ENCODE peak calls at places on chromosome 5, in eight cellular contexts. D is neuronal stem cell, N is GM12878, P is GM23338, U is H9, H is neural progenitor cell, Q is astrocyte, W is OCI-LY7. Y is an unnamed sample.

GRCh38 chr5:135398855-135399837 is at the start of gene MACROH2A1:
- DNase-seq in U (peak), H (peak), P (peak), D (peak), N (no peak), Q (peak), W (peak), Y (peak)

GRCh38 chr5:173670791-173671120 is 54.3 kb upstream of the BOD1 start:
- DNase-seq in Q (no peak), N (no peak), D (no peak), H (no peak), W (no peak), U (peak), P (no peak), Y (no peak)

GRCh38 chr5:52504584-52505240 is 283.0 kb upstream of the ITGA1 start:
- DNase-seq in P (no peak), W (no peak), Q (no peak), D (no peak), U (no peak), H (no peak), N (no peak), Y (no peak)

GRCh38 chr5:146025108-146025507 is 80.3 kb downstream of the PLAC8L1 start:
- DNase-seq in D (no peak), N (no peak), Q (no peak), U (no peak), P (no peak), W (no peak), H (no peak), Y (no peak)

GRCh38 chr5:17910318-17910717 is 276.1 kb downstream of the TAF11L14 start:
- DNase-seq in H (no peak), P (peak), D (no peak), Q (peak), W (no peak), U (no peak), N (no peak), Y (no peak)

GRCh38 chr5:143733635-143734341 is 78.2 kb upstream of the HMHB1 start:
- DNase-seq in D (no peak), U (peak), N (no peak), P (peak), H (no peak), Q (peak), W (no peak), Y (no peak)

GRCh38 chr5:81751836-81752643 is 1.1 kb upstream of the SSBP2 start:
- DNase-seq in P (peak), W (no peak), H (peak), D (peak), N (no peak), U (peak), Q (no peak), Y (peak)

GRCh38 chr5:10524376-10525123 is 39.3 kb upstream of the ANKRD33B start:
- DNase-seq in H (no peak), W (no peak), P (no peak), U (no peak), Q (peak), D (no peak), N (no peak), Y (no peak)

GRCh38 chr5:150774145-150774544 is 4.4 kb upstream of the SMIM3 start:
- DNase-seq in U (no peak), N (no peak), Q (peak), P (no peak), W (no peak), H (no peak), D (no peak), Y (peak)

GRCh38 chr5:139651863-139652787 is 4.0 kb downstream of the CXXC5 start:
- DNase-seq in H (peak), P (peak), D (peak), N (peak), U (peak), Q (peak), W (peak), Y (peak)

GRCh38 chr5:6328173-6328572 is 50.2 kb downstream of the MED10 start:
- DNase-seq in N (no peak), P (peak), W (peak), U (peak), D (peak), H (peak), Q (peak), Y (peak)

GRCh38 chr5:41763096-41763495 is 107.1 kb downstream of the OXCT1 start:
- DNase-seq in H (no peak), W (no peak), P (no peak), D (no peak), Q (peak), U (no peak), N (no peak), Y (no peak)

GRCh38 chr5:39876146-39876545 is 451.4 kb upstream of the DAB2 start:
- DNase-seq in U (no peak), D (no peak), W (no peak), P (no peak), H (no peak), Q (no peak), N (no peak), Y (no peak)

GRCh38 chr5:154580422-154580821 is 102.4 kb upstream of the HAND1 start:
- DNase-seq in N (no peak), U (no peak), P (no peak), W (no peak), Q (no peak), D (no peak), H (peak), Y (no peak)

GRCh38 chr5:98773464-98774191 is at the start of gene RGMB:
- DNase-seq in H (peak), P (peak), W (peak), Q (peak), N (peak), U (peak), D (peak), Y (no peak)

GRCh38 chr5:84383296-84383815 is 1.3 kb downstream of the EDIL3 start:
- DNase-seq in D (peak), P (no peak), H (no peak), U (peak), Q (no peak), W (no peak), N (no peak), Y (no peak)

GRCh38 chr5:143494162-143494561 is 90.7 kb upstream of the NR3C1 start:
- DNase-seq in P (no peak), N (no peak), H (no peak), U (no peak), W (no peak), Q (peak), D (no peak), Y (no peak)

GRCh38 chr5:178546675-178547033 is 43.5 kb downstream of the COL23A1 start:
- DNase-seq in N (no peak), U (no peak), Q (no peak), D (no peak), H (no peak), P (no peak), W (no peak), Y (no peak)

GRCh38 chr5:176620333-176620981 is 9.9 kb downstream of the SNCB start:
- DNase-seq in D (no peak), U (peak), H (no peak), W (no peak), N (no peak), P (peak), Q (no peak), Y (peak)

GRCh38 chr5:176817864-176818377 is 7.6 kb downstream of the UNC5A start:
- DNase-seq in P (peak), H (peak), D (peak), Q (no peak), N (no peak), W (no peak), U (peak), Y (peak)

GRCh38 chr5:132022737-132023136 is 11.3 kb upstream of the ACSL6 start:
- DNase-seq in H (no peak), N (no peak), U (no peak), W (no peak), P (no peak), Q (no peak), D (no peak), Y (peak)

GRCh38 chr5:15001512-15001911 is 129.9 kb upstream of the ANKH start:
- DNase-seq in Q (no peak), U (no peak), P (no peak), W (no peak), H (no peak), N (no peak), D (no peak), Y (no peak)

GRCh38 chr5:180176191-180176590 is 32.8 kb downstream of the RASGEF1C start:
- DNase-seq in P (no peak), D (no peak), N (no peak), Q (no peak), W (no peak), U (no peak), H (no peak), Y (no peak)

GRCh38 chr5:14008819-14009311 is 64.4 kb upstream of the DNAH5 start:
- DNase-seq in N (no peak), U (no peak), W (no peak), H (no peak), P (no peak), D (no peak), Q (no peak), Y (no peak)

GRCh38 chr5:169668732-169669131 is 31.7 kb downstream of the DOCK2 start:
- DNase-seq in H (peak), P (peak), Q (peak), W (no peak), N (no peak), D (no peak), U (no peak), Y (no peak)

DNA sequence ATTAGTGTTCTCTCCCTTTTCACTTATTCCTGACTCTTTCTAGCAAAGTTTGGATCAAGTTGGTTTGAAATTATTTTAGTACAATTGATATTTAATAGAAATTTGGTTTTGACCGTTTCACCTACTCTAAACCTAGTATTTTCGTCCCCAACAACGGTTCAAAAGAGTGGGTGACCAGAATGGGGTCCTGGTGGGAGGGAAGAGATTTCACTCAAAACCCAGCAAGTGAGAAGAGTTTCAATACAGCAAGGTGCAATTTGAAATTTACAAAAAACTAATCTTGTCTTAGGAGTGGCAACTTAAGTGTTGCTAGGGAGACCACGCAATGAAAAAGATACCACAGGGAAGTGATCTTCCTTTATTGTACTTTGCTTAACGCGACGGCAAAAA is 28.5 kb downstream of the NR2F1 start:
- DNase-seq in U (no peak), P (no peak), Q (no peak), H (no peak), D (no peak), W (no peak), N (no peak), Y (no peak)
- H3K4me2 ChIP-seq in U (peak), P (peak), Q (peak), H (peak), D (no peak), W (no peak), N (no peak), Y (no peak)

GRCh38 chr5:68459500-68460139 is 244.1 kb downstream of the PIK3R1 start:
- DNase-seq in W (no peak), D (no peak), U (no peak), H (no peak), N (no peak), P (no peak), Q (no peak), Y (no peak)
- H3K4me2 ChIP-seq in W (no peak), D (no peak), U (no peak), H (no peak), N (no peak), P (no peak), Q (no peak), Y (no peak)

DNA sequence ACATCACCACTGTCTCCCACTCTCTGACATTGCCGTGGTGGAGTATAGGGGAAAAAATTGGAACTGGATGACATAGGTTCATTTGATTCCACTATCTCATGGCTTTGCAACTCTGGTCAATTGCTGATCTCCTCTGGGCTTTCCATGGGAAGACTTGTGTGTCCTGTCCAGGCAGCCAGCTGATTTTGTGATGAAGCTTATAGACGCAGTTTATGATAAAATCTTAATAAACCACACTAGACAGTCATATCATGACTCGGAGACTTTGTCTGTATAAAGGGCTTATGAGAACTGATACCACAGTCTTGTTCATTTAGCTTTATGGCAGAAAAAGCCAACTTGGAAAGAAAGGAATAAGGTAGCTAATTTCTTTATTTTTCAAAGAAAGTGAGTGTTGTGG is 296.5 kb downstream of the MAST4 start:
- DNase-seq in W (no peak), H (no peak), P (no peak), Q (peak), U (no peak), D (no peak), N (no peak), Y (no peak)
- H3K4me2 ChIP-seq in W (no peak), H (no peak), P (no peak), Q (no peak), U (no peak), D (no peak), N (no peak), Y (no peak)

DNA sequence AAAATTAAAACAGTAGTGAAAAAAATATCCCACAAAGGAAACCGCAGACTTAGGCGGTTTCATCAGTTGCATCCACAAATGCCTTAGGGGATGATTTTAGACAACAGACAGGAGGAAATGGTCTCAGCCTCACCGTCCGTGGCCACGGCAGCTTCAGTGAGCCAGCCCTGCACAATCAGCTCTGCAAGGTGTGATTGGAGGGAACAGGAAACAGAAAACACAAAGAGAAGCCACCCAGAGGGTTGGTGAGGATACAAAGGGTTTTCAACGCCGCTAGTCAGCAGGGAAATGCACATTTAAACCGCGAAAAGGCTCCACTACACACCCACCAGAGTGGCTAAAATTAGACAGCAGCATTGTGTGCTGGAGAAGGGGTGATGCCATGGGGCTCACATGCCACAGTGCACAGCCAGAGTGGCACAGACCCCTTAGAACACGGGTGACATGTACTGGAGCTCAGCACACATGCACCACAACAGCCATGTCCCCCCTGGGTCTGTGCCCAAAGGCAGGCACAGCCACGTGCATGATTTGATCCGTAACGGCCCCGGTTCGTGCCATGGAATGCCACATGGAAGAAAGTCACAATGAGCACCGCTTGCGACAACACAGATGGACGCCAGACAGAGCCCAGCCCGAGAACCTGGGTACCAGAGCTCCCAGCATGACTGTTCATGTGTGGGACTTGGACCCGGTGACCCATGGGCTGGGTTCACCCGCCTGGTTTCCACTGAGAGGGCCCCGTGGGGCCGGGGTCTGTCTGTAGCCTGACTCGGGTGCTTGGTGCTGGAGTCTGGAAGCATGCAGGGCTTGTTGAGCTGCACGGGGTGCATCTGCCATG is 18.3 kb upstream of the TERT start:
- DNase-seq in H (no peak), W (peak), U (peak), N (peak), D (no peak), P (no peak), Q (no peak), Y (no peak)
- H3K4me2 ChIP-seq in H (no peak), W (peak), U (no peak), N (peak), D (no peak), P (no peak), Q (no peak), Y (no peak)

DNA sequence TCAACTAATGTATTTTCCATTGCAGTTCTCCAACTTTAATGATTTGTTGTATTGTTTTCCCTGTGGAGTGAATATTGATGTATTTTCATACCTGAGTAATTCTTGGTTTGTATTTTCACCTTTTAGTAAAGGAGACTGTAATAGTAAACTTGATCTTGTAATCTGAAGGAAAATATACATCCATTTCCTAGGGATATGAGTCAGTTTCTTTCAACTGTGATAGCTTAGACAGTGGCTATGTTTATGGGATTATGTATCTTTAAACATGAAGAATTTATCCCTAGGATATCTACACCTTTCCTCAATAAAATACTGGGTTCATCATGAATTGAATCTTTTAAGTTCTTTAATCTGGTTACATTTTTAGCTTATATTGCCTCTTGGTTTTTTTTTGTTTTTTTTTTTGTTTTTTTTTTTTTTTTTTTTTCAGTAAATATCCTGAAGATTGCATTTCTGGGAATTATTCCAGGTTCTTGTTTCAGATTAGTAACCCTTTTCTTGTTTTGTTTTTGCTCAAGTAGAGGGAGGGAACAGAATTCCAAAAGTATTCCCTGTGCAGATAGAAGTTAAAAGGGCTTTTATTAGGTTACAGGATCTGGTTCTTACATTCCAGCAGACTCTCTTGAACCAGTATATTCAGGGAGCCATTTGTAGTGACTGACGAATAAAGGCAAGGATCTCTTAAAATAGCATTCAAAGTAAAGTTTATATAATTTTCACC is 7.1 kb downstream of the WDR36 start:
- DNase-seq in H (no peak), Q (peak), D (no peak), N (no peak), U (no peak), W (no peak), P (no peak), Y (no peak)
- H3K4me2 ChIP-seq in H (no peak), Q (no peak), D (no peak), N (no peak), U (no peak), W (no peak), P (no peak), Y (no peak)

DNA sequence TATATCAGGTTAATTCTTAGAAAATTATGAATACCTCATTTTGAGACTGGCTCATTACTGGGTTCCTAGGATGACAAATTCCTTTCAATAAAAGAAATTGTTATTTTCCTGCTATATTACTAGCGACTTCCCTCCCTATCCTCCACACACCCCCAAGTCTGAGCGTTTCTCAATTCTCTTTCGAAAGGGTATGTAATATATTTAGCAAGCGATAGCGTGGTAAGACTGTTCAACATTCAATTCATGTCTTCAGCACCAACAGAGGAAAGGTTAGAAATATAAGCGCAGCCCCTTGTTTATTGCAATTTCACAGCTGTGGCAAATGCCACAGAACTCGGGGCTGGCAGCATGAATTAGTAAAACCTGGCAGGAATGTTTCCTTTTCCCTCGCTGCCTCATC is 152.6 kb upstream of the TBCA start:
- DNase-seq in H (no peak), U (no peak), D (no peak), Q (no peak), P (no peak), N (no peak), W (no peak), Y (no peak)
- H3K4me2 ChIP-seq in H (no peak), U (no peak), D (no peak), Q (no peak), P (no peak), N (no peak), W (no peak), Y (no peak)

DNA sequence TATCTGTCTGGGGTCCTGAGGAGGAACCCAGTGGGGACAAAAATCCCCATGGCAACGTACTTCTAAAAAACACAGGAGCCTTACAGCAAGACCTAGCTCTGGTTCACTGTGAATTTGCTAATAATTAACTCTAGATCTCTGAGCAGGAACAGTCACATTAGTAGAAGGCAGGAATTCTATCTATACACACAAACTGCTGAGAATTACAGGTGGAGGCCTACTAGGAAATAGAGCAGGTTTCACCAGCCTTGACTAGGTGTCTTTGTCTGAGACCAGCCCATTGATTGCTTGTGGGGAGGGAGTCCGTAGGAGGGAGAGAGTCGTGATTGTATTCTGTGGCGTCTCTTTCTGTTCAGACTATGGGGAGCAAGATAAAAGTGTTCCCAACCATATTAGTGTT is 44.8 kb downstream of the PRLR start:
- DNase-seq in P (no peak), H (no peak), Q (no peak), W (no peak), U (no peak), D (no peak), N (no peak), Y (no peak)
- H3K4me2 ChIP-seq in P (no peak), H (no peak), Q (no peak), W (no peak), U (no peak), D (no peak), N (no peak), Y (no peak)